ENCODE peak calls at places on chromosomes 12 and 14, in eight cellular contexts. One of them, this sample, is unnamed.
A peak's percentile ranks its signal among the peaks of the same experiment; 100 is the strongest.

GRCh38 chr12:31363416-31363809 is 37.5 kb upstream of the SINHCAF start:
- DNase-seq in upper lobe of right lung: no peak
- DNase-seq in pancreas: no peak
- DNase-seq in PC-3: no peak
- DNase-seq in H9: peak; percentile 37
- DNase-seq in tibial artery: no peak
- DNase-seq in endothelial cell of umbilical vein: no peak
- DNase-seq in Caco-2: no peak
- DNase-seq in this sample: no peak

GRCh38 chr14:70576891-70577290 is 23.6 kb downstream of the MED6 start:
- DNase-seq in pancreas: no peak
- DNase-seq in H9: no peak
- DNase-seq in Caco-2: no peak
- DNase-seq in PC-3: no peak
- DNase-seq in upper lobe of right lung: no peak
- DNase-seq in endothelial cell of umbilical vein: no peak
- DNase-seq in tibial artery: no peak
- DNase-seq in this sample: no peak

GRCh38 chr14:66709292-66709691 is 201.3 kb downstream of the GPHN start:
- DNase-seq in endothelial cell of umbilical vein: peak; percentile 52
- DNase-seq in upper lobe of right lung: no peak
- DNase-seq in pancreas: no peak
- DNase-seq in PC-3: peak; percentile 3
- DNase-seq in Caco-2: no peak
- DNase-seq in tibial artery: no peak
- DNase-seq in H9: no peak
- DNase-seq in this sample: no peak

GRCh38 chr12:43882578-43883178 is 46.8 kb downstream of the TMEM117 start:
- DNase-seq in endothelial cell of umbilical vein: peak; percentile 65
- DNase-seq in upper lobe of right lung: no peak
- DNase-seq in Caco-2: peak; percentile 63
- DNase-seq in pancreas: peak; percentile 22
- DNase-seq in H9: no peak
- DNase-seq in tibial artery: no peak
- DNase-seq in PC-3: peak; percentile 75
- DNase-seq in this sample: no peak

GRCh38 chr14:52012635-52013034 is 23.3 kb downstream of the RTRAF start:
- DNase-seq in tibial artery: peak; percentile 79
- DNase-seq in endothelial cell of umbilical vein: no peak
- DNase-seq in PC-3: no peak
- DNase-seq in H9: no peak
- DNase-seq in pancreas: peak; percentile 48
- DNase-seq in Caco-2: peak; percentile 21
- DNase-seq in upper lobe of right lung: no peak
- DNase-seq in this sample: no peak

GRCh38 chr14:100290607-100291304 is 15.5 kb downstream of the SLC25A29 start:
- DNase-seq in upper lobe of right lung: peak; percentile 40
- DNase-seq in tibial artery: no peak
- DNase-seq in H9: no peak
- DNase-seq in pancreas: no peak
- DNase-seq in PC-3: no peak
- DNase-seq in Caco-2: no peak
- DNase-seq in endothelial cell of umbilical vein: no peak
- DNase-seq in this sample: no peak

GRCh38 chr12:116347265-116347664 is 69.8 kb upstream of the MED13L start:
- DNase-seq in PC-3: no peak
- DNase-seq in pancreas: no peak
- DNase-seq in Caco-2: no peak
- DNase-seq in upper lobe of right lung: no peak
- DNase-seq in tibial artery: no peak
- DNase-seq in H9: no peak
- DNase-seq in endothelial cell of umbilical vein: no peak
- DNase-seq in this sample: no peak

GRCh38 chr12:30939234-30939633 is 12.7 kb downstream of the TSPAN11 start:
- DNase-seq in upper lobe of right lung: no peak
- DNase-seq in Caco-2: no peak
- DNase-seq in pancreas: no peak
- DNase-seq in endothelial cell of umbilical vein: no peak
- DNase-seq in H9: no peak
- DNase-seq in PC-3: peak; percentile 24
- DNase-seq in tibial artery: peak; percentile 19
- DNase-seq in this sample: no peak

GRCh38 chr14:22887260-22887989 is 4.4 kb downstream of the REM2 start:
- DNase-seq in PC-3: peak; percentile 95
- DNase-seq in Caco-2: peak; percentile 76
- DNase-seq in endothelial cell of umbilical vein: no peak
- DNase-seq in pancreas: peak; percentile 83
- DNase-seq in upper lobe of right lung: no peak
- DNase-seq in tibial artery: peak; percentile 75
- DNase-seq in H9: peak; percentile 83
- DNase-seq in this sample: no peak

GRCh38 chr12:75891072-75891471 is 140.5 kb downstream of the PHLDA1 start:
- DNase-seq in H9: no peak
- DNase-seq in tibial artery: no peak
- DNase-seq in Caco-2: peak; percentile 40
- DNase-seq in upper lobe of right lung: no peak
- DNase-seq in PC-3: peak; percentile 71
- DNase-seq in pancreas: no peak
- DNase-seq in endothelial cell of umbilical vein: no peak
- DNase-seq in this sample: no peak

GRCh38 chr12:107853479-107853878 is 79.0 kb downstream of the ASCL4 start:
- DNase-seq in endothelial cell of umbilical vein: no peak
- DNase-seq in H9: no peak
- DNase-seq in tibial artery: no peak
- DNase-seq in pancreas: no peak
- DNase-seq in upper lobe of right lung: no peak
- DNase-seq in Caco-2: no peak
- DNase-seq in PC-3: no peak
- DNase-seq in this sample: no peak
- H3K27me3 ChIP-seq in endothelial cell of umbilical vein: no peaks in the 10 kb centered on the region
- H3K27me3 ChIP-seq in H9: no peaks in the 10 kb centered on the region
- H3K27me3 ChIP-seq in tibial artery: peaks cover 23% of the 10 kb centered on the region
- H3K27me3 ChIP-seq in pancreas: no peaks in the 10 kb centered on the region
- H3K27me3 ChIP-seq in upper lobe of right lung: peaks cover 26% of the 10 kb centered on the region
- H3K27me3 ChIP-seq in Caco-2: no peaks in the 10 kb centered on the region
- H3K27me3 ChIP-seq in PC-3: peaks cover 83% of the 10 kb centered on the region
- H3K27me3 ChIP-seq in this sample: peaks cover 30% of the 10 kb centered on the region

DNA sequence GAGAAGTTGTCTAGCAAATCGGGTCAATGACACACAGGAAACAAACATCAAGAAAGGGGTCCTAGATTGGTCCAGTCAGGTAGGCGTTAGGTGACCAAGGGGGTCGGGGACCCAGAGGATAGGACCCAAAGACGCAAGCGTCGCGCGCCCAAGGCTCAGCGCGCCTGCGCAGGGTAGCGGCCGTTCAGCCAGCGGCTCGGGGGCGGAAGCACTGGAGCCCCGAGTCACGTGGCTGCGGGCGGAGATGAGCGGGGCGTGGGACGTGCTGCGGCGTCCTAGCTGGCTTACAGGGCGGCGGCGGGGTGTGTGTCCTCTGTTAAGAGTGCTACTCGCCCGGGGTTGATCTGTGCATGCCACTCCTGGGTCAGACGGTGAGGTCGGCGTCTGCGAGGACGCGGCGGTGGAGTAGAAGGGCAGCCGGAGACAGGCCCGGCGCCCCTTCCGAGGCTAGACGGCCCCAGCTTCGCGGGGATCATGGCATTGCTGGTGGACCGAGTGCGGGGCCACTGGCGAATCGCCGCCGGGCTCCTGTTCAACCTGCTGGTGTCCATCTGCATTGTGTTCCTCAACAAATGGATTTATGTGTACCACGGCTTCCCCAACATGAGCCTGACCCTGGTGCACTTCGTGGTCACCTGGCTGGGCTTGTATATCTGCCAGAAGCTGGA is at the start of gene SLC35E3:
- DNase-seq in H9: peak; percentile 97
- DNase-seq in tibial artery: peak; percentile 95
- DNase-seq in endothelial cell of umbilical vein: peak; percentile 85
- DNase-seq in Caco-2: peak; percentile 94
- DNase-seq in pancreas: peak; percentile 88
- DNase-seq in upper lobe of right lung: peak; percentile 98
- DNase-seq in PC-3: peak; percentile 92
- DNase-seq in this sample: peak; percentile 93
- TF ChIP-seq CTCF in H9: no peak
- TF ChIP-seq CTCF in tibial artery: no peak
- TF ChIP-seq CTCF in endothelial cell of umbilical vein: no peak
- TF ChIP-seq CTCF in Caco-2: no peak
- TF ChIP-seq CTCF in pancreas: no peak
- TF ChIP-seq CTCF in upper lobe of right lung: no peak
- TF ChIP-seq CTCF in PC-3: no peak
- TF ChIP-seq CTCF in this sample: no peak

GRCh38 chr12:114689075-114689994 is 5.4 kb upstream of the TBX3 start:
- DNase-seq in endothelial cell of umbilical vein: no peak
- DNase-seq in Caco-2: no peak
- DNase-seq in pancreas: no peak
- DNase-seq in PC-3: no peak
- DNase-seq in H9: no peak
- DNase-seq in tibial artery: no peak
- DNase-seq in upper lobe of right lung: no peak
- DNase-seq in this sample: no peak

GRCh38 chr12:114688256-114688845 is 4.4 kb upstream of the TBX3 start:
- DNase-seq in H9: peak; percentile 47
- DNase-seq in endothelial cell of umbilical vein: no peak
- DNase-seq in pancreas: no peak
- DNase-seq in tibial artery: no peak
- DNase-seq in Caco-2: no peak
- DNase-seq in PC-3: no peak
- DNase-seq in upper lobe of right lung: no peak
- DNase-seq in this sample: no peak

GRCh38 chr12:114691196-114691595 is 7.2 kb upstream of the TBX3 start:
- DNase-seq in endothelial cell of umbilical vein: no peak
- DNase-seq in PC-3: no peak
- DNase-seq in H9: no peak
- DNase-seq in pancreas: no peak
- DNase-seq in tibial artery: no peak
- DNase-seq in upper lobe of right lung: no peak
- DNase-seq in Caco-2: no peak
- DNase-seq in this sample: no peak

GRCh38 chr12:114691810-114692557 is 8.0 kb upstream of the TBX3 start:
- DNase-seq in H9: peak; percentile 57
- DNase-seq in endothelial cell of umbilical vein: no peak
- DNase-seq in PC-3: peak; percentile 53
- DNase-seq in Caco-2: no peak
- DNase-seq in pancreas: no peak
- DNase-seq in upper lobe of right lung: no peak
- DNase-seq in tibial artery: no peak
- DNase-seq in this sample: no peak

GRCh38 chr12:114690267-114691135 is 6.5 kb upstream of the TBX3 start:
- DNase-seq in endothelial cell of umbilical vein: no peak
- DNase-seq in pancreas: no peak
- DNase-seq in H9: no peak
- DNase-seq in PC-3: no peak
- DNase-seq in tibial artery: no peak
- DNase-seq in upper lobe of right lung: no peak
- DNase-seq in Caco-2: no peak
- DNase-seq in this sample: no peak
- H3K27me3 ChIP-seq in endothelial cell of umbilical vein: peaks cover 83% of the 10 kb centered on the region
- H3K27me3 ChIP-seq in pancreas: peaks cover 2% of the 10 kb centered on the region
- H3K27me3 ChIP-seq in H9: peaks cover 98% of the 10 kb centered on the region
- H3K27me3 ChIP-seq in PC-3: no peaks in the 10 kb centered on the region
- H3K27me3 ChIP-seq in tibial artery: peaks cover 82% of the 10 kb centered on the region
- H3K27me3 ChIP-seq in upper lobe of right lung: peaks cover 76% of the 10 kb centered on the region
- H3K27me3 ChIP-seq in Caco-2: no peaks in the 10 kb centered on the region
- H3K27me3 ChIP-seq in this sample: no peaks in the 10 kb centered on the region

GRCh38 chr12:7712841-7713442 is 1.7 kb downstream of the DPPA3 start:
- DNase-seq in Caco-2: no peak
- DNase-seq in H9: peak; percentile 67
- DNase-seq in endothelial cell of umbilical vein: no peak
- DNase-seq in tibial artery: no peak
- DNase-seq in pancreas: no peak
- DNase-seq in upper lobe of right lung: no peak
- DNase-seq in PC-3: no peak
- DNase-seq in this sample: no peak

GRCh38 chr12:7711133-7711532 is at the start of gene DPPA3:
- DNase-seq in endothelial cell of umbilical vein: no peak
- DNase-seq in pancreas: no peak
- DNase-seq in upper lobe of right lung: no peak
- DNase-seq in Caco-2: no peak
- DNase-seq in tibial artery: no peak
- DNase-seq in H9: no peak
- DNase-seq in PC-3: no peak
- DNase-seq in this sample: no peak

GRCh38 chr12:7716391-7716790 is 5.2 kb downstream of the DPPA3 start:
- DNase-seq in PC-3: no peak
- DNase-seq in H9: no peak
- DNase-seq in tibial artery: no peak
- DNase-seq in pancreas: no peak
- DNase-seq in endothelial cell of umbilical vein: no peak
- DNase-seq in upper lobe of right lung: no peak
- DNase-seq in Caco-2: peak; percentile 62
- DNase-seq in this sample: no peak
- TF ChIP-seq CTCF in PC-3: peak; percentile 18
- TF ChIP-seq CTCF in H9: peak; percentile 73
- TF ChIP-seq CTCF in tibial artery: no peak
- TF ChIP-seq CTCF in pancreas: no peak
- TF ChIP-seq CTCF in endothelial cell of umbilical vein: no peak
- TF ChIP-seq CTCF in upper lobe of right lung: no peak
- TF ChIP-seq CTCF in Caco-2: peak; percentile 45
- TF ChIP-seq CTCF in this sample: peak; percentile 25

DNA sequence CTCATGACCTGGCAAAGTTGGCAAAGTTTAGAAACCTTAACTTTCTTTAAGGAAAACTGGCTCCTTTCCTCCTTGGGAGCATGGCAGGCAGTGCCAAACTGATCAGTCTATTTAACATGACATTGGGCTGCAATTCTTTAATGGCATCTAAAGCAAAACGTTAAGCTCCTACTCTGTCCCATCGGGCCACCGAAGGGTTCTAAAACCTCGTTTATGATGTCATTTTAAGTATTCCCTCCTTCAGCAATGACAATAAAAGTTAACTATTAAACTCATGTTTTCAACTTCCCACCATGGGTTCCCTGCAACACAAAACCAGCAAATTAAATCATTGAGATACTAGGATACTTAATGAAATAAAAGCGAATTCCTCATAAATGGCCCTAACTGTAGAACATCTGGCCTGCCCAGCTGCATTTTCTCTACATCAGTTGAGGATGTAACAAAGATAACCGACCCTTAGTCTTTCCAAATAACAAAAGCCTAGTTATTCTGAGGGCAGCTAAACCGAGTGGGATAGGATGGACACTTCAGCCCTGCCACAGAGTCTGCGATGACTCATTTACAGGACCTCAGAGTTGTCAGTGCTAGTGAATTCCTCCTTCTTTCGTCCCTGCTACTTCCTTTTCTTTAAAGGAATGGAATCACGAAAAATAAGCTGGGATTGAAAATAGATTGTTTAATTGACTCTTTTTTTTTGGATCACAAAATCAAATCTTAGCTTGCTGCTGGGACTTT is 34.5 kb upstream of the RIC8B start:
- DNase-seq in upper lobe of right lung: no peak
- DNase-seq in Caco-2: no peak
- DNase-seq in PC-3: peak; percentile 35
- DNase-seq in H9: no peak
- DNase-seq in pancreas: no peak
- DNase-seq in endothelial cell of umbilical vein: no peak
- DNase-seq in tibial artery: no peak
- DNase-seq in this sample: no peak
- H3K27me3 ChIP-seq in upper lobe of right lung: no peaks in the 10 kb centered on the region
- H3K27me3 ChIP-seq in Caco-2: peaks cover 1% of the 10 kb centered on the region
- H3K27me3 ChIP-seq in PC-3: peaks cover 59% of the 10 kb centered on the region
- H3K27me3 ChIP-seq in H9: no peaks in the 10 kb centered on the region
- H3K27me3 ChIP-seq in pancreas: no peaks in the 10 kb centered on the region
- H3K27me3 ChIP-seq in endothelial cell of umbilical vein: peaks cover 14% of the 10 kb centered on the region
- H3K27me3 ChIP-seq in tibial artery: no peaks in the 10 kb centered on the region
- H3K27me3 ChIP-seq in this sample: peaks cover 27% of the 10 kb centered on the region

GRCh38 chr12:123134755-123135282 is 16.1 kb downstream of the PITPNM2 start:
- DNase-seq in endothelial cell of umbilical vein: no peak
- DNase-seq in PC-3: no peak
- DNase-seq in H9: no peak
- DNase-seq in upper lobe of right lung: no peak
- DNase-seq in Caco-2: no peak
- DNase-seq in pancreas: no peak
- DNase-seq in tibial artery: no peak
- DNase-seq in this sample: no peak
- TF ChIP-seq CTCF in endothelial cell of umbilical vein: no peak
- TF ChIP-seq CTCF in PC-3: no peak
- TF ChIP-seq CTCF in H9: no peak
- TF ChIP-seq CTCF in upper lobe of right lung: no peak
- TF ChIP-seq CTCF in Caco-2: no peak
- TF ChIP-seq CTCF in pancreas: no peak
- TF ChIP-seq CTCF in tibial artery: no peak
- TF ChIP-seq CTCF in this sample: no peak